ENCODE peak calls at places on chromosomes 5 and 9, in nine cellular contexts. B is erythroblast, X is HepG2, V is ovary, P is Peyer's patch, R is uterus, N is adrenal gland, E is A549, H is IMR-90. I is an unnamed sample.

GRCh38 chr9:70410368-70410767 is 4.1 kb downstream of the KLF9 start:
- DNase-seq in X (no peak), P (no peak), H (peak), V (no peak), E (no peak), B (no peak), R (no peak), N (no peak), I (no peak)

GRCh38 chr5:43041131-43041668 is 1.1 kb upstream of the ANXA2R start:
- DNase-seq in H (no peak), B (peak), E (peak), V (peak), X (no peak), R (peak), P (peak), N (peak), I (no peak)

GRCh38 chr9:124487491-124488182 is 19.6 kb downstream of the NR5A1 start:
- DNase-seq in N (peak), B (no peak), H (no peak), E (no peak), X (no peak), P (no peak), R (no peak), V (no peak), I (no peak)

GRCh38 chr5:103211858-103212500 is 46.6 kb upstream of the MACIR start:
- DNase-seq in H (no peak), N (no peak), V (no peak), B (no peak), R (no peak), X (no peak), P (no peak), E (no peak), I (no peak)

GRCh38 chr9:99222416-99223280 is 566 bp downstream of the SEC61B start:
- DNase-seq in V (no peak), N (no peak), E (no peak), X (no peak), R (no peak), H (peak), P (no peak), B (no peak), I (no peak)

GRCh38 chr5:39014544-39014943 is 59.7 kb downstream of the RICTOR start:
- DNase-seq in R (no peak), H (peak), B (no peak), E (peak), P (no peak), V (no peak), N (no peak), X (peak), I (peak)

GRCh38 chr9:134871941-134872340 is 8.7 kb upstream of the FCN2 start:
- DNase-seq in V (no peak), E (no peak), P (no peak), B (no peak), X (no peak), N (no peak), R (no peak), H (peak), I (no peak)

GRCh38 chr5:177492841-177493240 is 4.6 kb downstream of the PDLIM7 start:
- DNase-seq in E (no peak), V (no peak), N (no peak), X (no peak), H (no peak), P (no peak), R (no peak), B (no peak), I (no peak)

GRCh38 chr5:60526336-60526875 is 173.6 kb downstream of the DEPDC1B start:
- DNase-seq in R (no peak), V (no peak), X (no peak), N (no peak), E (no peak), B (no peak), P (no peak), H (no peak), I (no peak)

GRCh38 chr5:59816901-59817300 is 76.6 kb downstream of the PDE4D start:
- DNase-seq in P (no peak), B (no peak), N (no peak), R (no peak), H (no peak), V (no peak), X (no peak), E (no peak), I (no peak)

GRCh38 chr5:64763948-64764503 is 4.5 kb downstream of the SREK1IP1 start:
- DNase-seq in P (no peak), E (no peak), H (no peak), X (no peak), V (no peak), R (no peak), B (no peak), N (no peak), I (no peak)

GRCh38 chr5:94901071-94901979 is 282.9 kb downstream of the SLF1 start:
- DNase-seq in V (no peak), X (no peak), R (no peak), B (no peak), N (no peak), E (peak), H (peak), P (no peak), I (peak)

GRCh38 chr5:27592231-27592630 is 553.8 kb upstream of the CDH9 start:
- DNase-seq in V (no peak), B (no peak), P (no peak), X (no peak), E (no peak), N (no peak), R (no peak), H (no peak), I (no peak)

GRCh38 chr9:12923472-12924009 is 148.7 kb downstream of the LURAP1L start:
- DNase-seq in P (no peak), B (no peak), E (no peak), R (peak), N (peak), H (peak), X (no peak), V (no peak), I (no peak)

GRCh38 chr5:76818844-76819831 is at the start of gene F2RL1:
- DNase-seq in H (peak), B (no peak), X (peak), R (no peak), P (peak), V (no peak), E (peak), N (peak), I (peak)

GRCh38 chr5:88729476-88730182 is 153.4 kb downstream of the MEF2C start:
- DNase-seq in P (peak), H (peak), X (peak), R (peak), V (peak), B (peak), N (peak), E (peak), I (no peak)

GRCh38 chr5:148973455-148973854 is 89.4 kb downstream of the SH3TC2 start:
- DNase-seq in P (no peak), X (no peak), N (no peak), B (no peak), E (no peak), V (no peak), H (peak), R (no peak), I (no peak)

GRCh38 chr5:94707359-94707758 is 88.9 kb downstream of the SLF1 start:
- DNase-seq in X (no peak), R (no peak), V (no peak), B (no peak), P (no peak), E (no peak), N (no peak), H (peak), I (no peak)

GRCh38 chr9:134591573-134591981 is 50.0 kb upstream of the COL5A1 start:
- DNase-seq in X (no peak), R (no peak), H (no peak), B (no peak), P (no peak), N (no peak), E (no peak), V (no peak), I (no peak)

GRCh38 chr5:172801184-172801671 is 30.2 kb upstream of the DUSP1 start:
- DNase-seq in R (no peak), P (no peak), H (peak), B (peak), V (no peak), E (peak), X (peak), N (peak), I (peak)

GRCh38 chr9:112120471-112120925 is 54.6 kb downstream of the SUSD1 start:
- DNase-seq in P (no peak), B (no peak), X (no peak), N (no peak), H (no peak), E (no peak), V (no peak), R (no peak), I (no peak)

GRCh38 chr5:98349251-98349989 is 424.0 kb upstream of the RGMB start:
- DNase-seq in B (peak), H (peak), N (no peak), R (no peak), E (peak), V (no peak), X (peak), P (no peak), I (peak)

GRCh38 chr5:163696270-163696887 is 191.0 kb downstream of the MAT2B start:
- DNase-seq in R (no peak), V (no peak), P (peak), B (peak), H (peak), E (peak), X (peak), N (peak), I (peak)

GRCh38 chr9:6639622-6640021 is 5.9 kb downstream of the GLDC start:
- DNase-seq in P (no peak), V (no peak), X (no peak), E (no peak), H (no peak), N (no peak), R (no peak), B (no peak), I (no peak)

GRCh38 chr5:32645246-32645645 is 59.9 kb downstream of the SUB1 start:
- DNase-seq in R (no peak), B (no peak), H (no peak), V (no peak), E (no peak), P (no peak), X (no peak), N (no peak), I (no peak)

GRCh38 chr5:80960531-80961375 is 590 bp downstream of the RASGRF2 start:
- DNase-seq in R (peak), P (no peak), E (peak), N (no peak), V (peak), H (peak), B (no peak), X (peak), I (no peak)

GRCh38 chr5:16489322-16489791 is 23.8 kb upstream of the ZNF622 start:
- DNase-seq in X (peak), N (no peak), H (peak), B (peak), E (peak), P (no peak), V (no peak), R (no peak), I (no peak)

GRCh38 chr5:129917224-129917623 is 13.0 kb downstream of the CHSY3 start:
- DNase-seq in R (no peak), P (no peak), H (no peak), N (no peak), X (no peak), E (no peak), V (no peak), B (no peak), I (no peak)

GRCh38 chr5:158822099-158822498 is 277.6 kb downstream of the EBF1 start:
- DNase-seq in R (no peak), H (no peak), P (no peak), E (no peak), X (no peak), N (no peak), B (no peak), V (no peak), I (no peak)

GRCh38 chr9:4301971-4302427 is 2.1 kb upstream of the GLIS3 start:
- DNase-seq in H (peak), P (no peak), N (peak), E (peak), V (peak), X (no peak), B (peak), R (peak), I (peak)

GRCh38 chr5:54959673-54960418 is 25.5 kb downstream of the ESM1 start:
- DNase-seq in B (peak), N (peak), E (no peak), R (no peak), P (no peak), V (no peak), H (no peak), X (peak), I (no peak)

GRCh38 chr9:78298046-78298511 is 1.2 kb downstream of the PSAT1 start:
- DNase-seq in E (no peak), H (no peak), B (peak), X (peak), V (no peak), R (no peak), N (no peak), P (no peak), I (no peak)

GRCh38 chr5:87020099-87020934 is 247.4 kb upstream of the RASA1 start:
- DNase-seq in X (no peak), E (no peak), H (peak), P (peak), B (no peak), R (no peak), V (no peak), N (peak), I (peak)

GRCh38 chr5:43074987-43075318 is 34.8 kb upstream of the ANXA2R start:
- DNase-seq in R (no peak), H (no peak), V (no peak), B (no peak), P (no peak), E (no peak), N (no peak), X (no peak), I (no peak)

DNA sequence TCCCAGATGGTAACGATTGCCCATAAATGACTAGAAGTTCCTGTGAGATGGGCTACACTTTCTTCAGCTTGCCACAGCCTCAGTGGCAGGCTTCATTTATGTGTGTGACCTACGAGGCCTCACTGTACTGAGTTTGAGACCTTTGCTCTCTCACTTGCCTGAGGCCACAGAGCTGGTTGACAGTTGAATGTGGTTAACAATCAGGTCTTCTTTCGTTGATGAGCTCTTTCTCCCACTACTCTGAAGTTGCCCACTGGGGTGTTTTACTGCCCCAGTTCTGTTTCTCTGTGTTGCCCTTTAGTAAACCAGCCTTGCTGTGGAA is 70.5 kb downstream of the CYFIP2 start:
- DNase-seq in R (no peak), V (no peak), B (no peak), H (no peak), P (no peak), N (no peak), X (no peak), E (no peak), I (no peak)
- TF ChIP-seq POLR2A in R (no peak), V (no peak), B (no peak), H (no peak), P (no peak), N (no peak), X (no peak), E (no peak), I (no peak)

GRCh38 chr9:35658144-35658893 is at the start of gene CCDC107:
- DNase-seq in E (peak), V (peak), X (peak), R (peak), P (peak), B (peak), N (peak), H (peak), I (peak)

GRCh38 chr9:35656340-35656739 is 1.5 kb downstream of the RMRP start:
- DNase-seq in V (no peak), E (no peak), N (no peak), P (no peak), R (no peak), B (no peak), X (no peak), H (no peak), I (no peak)

GRCh38 chr9:35658894-35659220 is 765 bp downstream of the CCDC107 start:
- DNase-seq in V (no peak), R (peak), E (peak), H (peak), X (peak), N (peak), B (peak), P (no peak), I (no peak)

GRCh38 chr9:35656841-35657326 is 935 bp downstream of the RMRP start:
- DNase-seq in R (no peak), V (no peak), B (no peak), E (no peak), P (no peak), H (no peak), N (no peak), X (no peak), I (no peak)

DNA sequence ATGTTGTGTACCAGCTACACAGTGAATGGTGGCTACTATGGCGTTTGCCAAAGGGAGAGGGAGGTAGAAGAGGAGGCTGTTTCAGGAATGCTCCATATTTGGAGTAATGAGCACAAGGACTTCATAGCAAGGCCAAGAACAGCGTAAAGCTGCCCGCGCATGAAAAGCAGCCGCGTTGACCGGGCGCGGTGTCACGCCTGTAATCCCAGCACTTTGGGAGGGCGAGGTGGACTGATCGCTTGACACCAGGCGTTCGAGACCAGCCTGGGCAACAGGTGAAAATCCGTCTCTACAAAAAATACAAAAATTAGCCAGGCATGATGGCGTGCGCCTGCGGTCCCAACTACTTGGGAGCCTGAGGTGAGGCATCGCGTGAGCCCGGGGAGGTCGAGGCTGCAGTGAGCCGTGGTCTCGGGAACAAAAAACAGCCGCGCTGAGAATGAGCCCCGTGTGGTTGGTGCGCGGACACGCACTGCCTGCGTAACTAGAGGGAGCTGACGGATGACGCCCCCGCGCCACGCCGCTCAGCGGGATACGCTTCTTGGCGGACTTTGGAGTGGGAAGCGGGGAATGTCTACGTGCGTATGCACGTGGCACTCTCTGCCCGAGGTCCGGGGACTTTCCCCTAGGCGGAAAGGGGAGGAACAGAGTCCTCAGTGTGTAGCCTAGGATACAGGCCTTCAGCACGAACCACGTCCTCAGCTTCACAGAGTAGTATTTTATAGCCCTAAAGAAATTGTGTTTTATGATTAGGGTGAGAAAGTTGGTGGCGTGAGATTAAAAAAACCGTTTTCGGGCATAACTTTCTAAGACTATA is at the start of gene RMRP:
- DNase-seq in N (peak), R (peak), B (peak), V (peak), E (peak), P (peak), H (peak), X (peak), I (peak)
- TF ChIP-seq POLR2A in N (no peak), R (peak), B (no peak), V (peak), E (no peak), P (peak), H (no peak), X (peak), I (no peak)

DNA sequence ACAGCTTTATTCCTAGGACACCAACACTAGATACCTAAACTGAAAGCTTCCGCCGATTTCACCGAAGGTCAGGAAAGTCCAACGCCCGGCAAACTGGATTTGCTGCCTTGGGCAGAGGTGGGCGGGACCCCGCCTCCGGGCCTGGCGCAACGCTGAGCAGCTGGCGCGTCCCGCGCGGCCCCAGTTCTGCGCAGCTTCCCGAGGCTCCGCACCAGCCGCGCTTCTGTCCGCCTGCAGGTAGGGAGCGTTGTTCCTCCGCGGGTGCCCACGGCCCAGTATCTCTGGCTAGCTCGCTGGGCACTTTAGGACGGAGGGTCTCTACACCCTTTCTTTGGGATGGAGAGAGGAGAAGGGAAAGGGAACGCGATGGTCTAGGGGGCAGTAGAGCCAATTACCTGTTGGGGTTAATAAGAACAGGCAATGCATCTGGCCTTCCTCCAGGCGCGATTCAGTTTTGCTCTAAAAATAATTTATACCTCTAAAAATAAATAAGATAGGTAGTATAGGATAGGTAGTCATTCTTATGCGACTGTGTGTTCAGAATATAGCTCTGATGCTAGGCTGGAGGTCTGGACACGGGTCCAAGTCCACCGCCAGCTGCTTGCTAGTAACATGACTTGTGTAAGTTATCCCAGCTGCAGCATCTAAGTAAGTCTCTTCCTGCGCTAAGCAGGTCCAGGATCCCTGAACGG is at the start of gene CD274:
- DNase-seq in P (peak), R (peak), H (peak), N (peak), E (peak), V (peak), B (peak), X (peak), I (peak)
- TF ChIP-seq POLR2A in P (peak), R (peak), H (peak), N (no peak), E (peak), V (peak), B (peak), X (no peak), I (no peak)

GRCh38 chr9:121269030-121269887 is 1.3 kb downstream of the GSN start:
- DNase-seq in P (no peak), H (no peak), E (no peak), V (no peak), R (peak), X (no peak), B (peak), N (no peak), I (no peak)

GRCh38 chr9:121266906-121267650 is 884 bp upstream of the GSN start:
- DNase-seq in B (no peak), R (peak), H (no peak), V (no peak), X (no peak), N (no peak), E (no peak), P (no peak), I (no peak)

GRCh38 chr9:121268598-121269029 is 652 bp downstream of the GSN start:
- DNase-seq in N (no peak), X (no peak), R (no peak), P (no peak), H (no peak), E (no peak), V (no peak), B (no peak), I (no peak)

GRCh38 chr9:121266356-121266755 is 1.6 kb upstream of the GSN start:
- DNase-seq in R (no peak), N (peak), P (no peak), X (no peak), H (no peak), B (no peak), V (no peak), E (no peak), I (no peak)

GRCh38 chr9:121267689-121268597 is at the start of gene GSN:
- DNase-seq in R (peak), H (peak), E (peak), B (peak), V (peak), N (peak), P (peak), X (peak), I (peak)
- TF ChIP-seq POLR2A in R (peak), H (no peak), E (peak), B (no peak), V (peak), N (no peak), P (peak), X (no peak), I (peak)

GRCh38 chr5:73565166-73565968 is at the start of the genes ANKRA2 and UTP15:
- DNase-seq in N (peak), H (peak), B (peak), E (peak), R (peak), X (peak), V (peak), P (peak), I (peak)
- TF ChIP-seq POLR2A in N (peak), H (peak), B (peak), E (peak), R (peak), X (peak), V (peak), P (peak), I (peak)

I was measured in H54.